ENCODE peak calls at places on chromosomes 2 and 18, in ten cellular contexts. One of them, this sample, is unnamed.
A peak's percentile ranks its signal among the peaks of the same experiment; 100 is the strongest.

GRCh38 chr18:76678248-76678647 is 144.1 kb upstream of the ZNF236 start:
- DNase-seq in occipital lobe: peak; percentile 17
- DNase-seq in stimulated activated naive CD8-positive, alpha-beta T cell treated with anti-CD3 and anti-CD28 coated beads, Interleukin-15, amount 100 ng/mL, for 72 hours: no peak
- DNase-seq in EL: no peak
- DNase-seq in fibroblast of mammary gland: no peak
- DNase-seq in stimulated activated CD8-positive, alpha-beta memory T cell treated with anti-CD3 and anti-CD28 coated beads, Interleukin-15, amount 100 ng/mL, for 1 hour: no peak
- DNase-seq in head of caudate nucleus: peak; percentile 81
- DNase-seq in vagina: no peak
- DNase-seq in RCC 7860: no peak
- DNase-seq in stimulated activated CD4-positive, alpha-beta T cell treated with anti-CD3 and anti-CD28 coated beads, Interleukin-4, amount 100 ng/mL, for 1 hour: no peak
- DNase-seq in this sample: no peak

GRCh38 chr2:55771612-55772011 is 78.0 kb upstream of the PNPT1 start:
- DNase-seq in occipital lobe: no peak
- DNase-seq in head of caudate nucleus: no peak
- DNase-seq in RCC 7860: peak; percentile 48
- DNase-seq in stimulated activated CD8-positive, alpha-beta memory T cell treated with anti-CD3 and anti-CD28 coated beads, Interleukin-15, amount 100 ng/mL, for 1 hour: no peak
- DNase-seq in EL: peak; percentile 43
- DNase-seq in stimulated activated CD4-positive, alpha-beta T cell treated with anti-CD3 and anti-CD28 coated beads, Interleukin-4, amount 100 ng/mL, for 1 hour: no peak
- DNase-seq in stimulated activated naive CD8-positive, alpha-beta T cell treated with anti-CD3 and anti-CD28 coated beads, Interleukin-15, amount 100 ng/mL, for 72 hours: no peak
- DNase-seq in fibroblast of mammary gland: peak; percentile 53
- DNase-seq in vagina: no peak
- DNase-seq in this sample: no peak

GRCh38 chr2:217941886-217942728 is 60.7 kb downstream of the TNS1 start:
- DNase-seq in head of caudate nucleus: no peak
- DNase-seq in occipital lobe: no peak
- DNase-seq in stimulated activated CD4-positive, alpha-beta T cell treated with anti-CD3 and anti-CD28 coated beads, Interleukin-4, amount 100 ng/mL, for 1 hour: no peak
- DNase-seq in vagina: no peak
- DNase-seq in stimulated activated CD8-positive, alpha-beta memory T cell treated with anti-CD3 and anti-CD28 coated beads, Interleukin-15, amount 100 ng/mL, for 1 hour: no peak
- DNase-seq in RCC 7860: no peak
- DNase-seq in stimulated activated naive CD8-positive, alpha-beta T cell treated with anti-CD3 and anti-CD28 coated beads, Interleukin-15, amount 100 ng/mL, for 72 hours: no peak
- DNase-seq in EL: no peak
- DNase-seq in fibroblast of mammary gland: no peak
- DNase-seq in this sample: no peak

GRCh38 chr2:69253893-69254292 is 133.1 kb downstream of the GFPT1 start:
- DNase-seq in RCC 7860: peak; percentile 57
- DNase-seq in stimulated activated CD4-positive, alpha-beta T cell treated with anti-CD3 and anti-CD28 coated beads, Interleukin-4, amount 100 ng/mL, for 1 hour: no peak
- DNase-seq in stimulated activated naive CD8-positive, alpha-beta T cell treated with anti-CD3 and anti-CD28 coated beads, Interleukin-15, amount 100 ng/mL, for 72 hours: no peak
- DNase-seq in occipital lobe: no peak
- DNase-seq in stimulated activated CD8-positive, alpha-beta memory T cell treated with anti-CD3 and anti-CD28 coated beads, Interleukin-15, amount 100 ng/mL, for 1 hour: no peak
- DNase-seq in fibroblast of mammary gland: peak; percentile 99
- DNase-seq in vagina: no peak
- DNase-seq in head of caudate nucleus: no peak
- DNase-seq in EL: peak; percentile 99
- DNase-seq in this sample: no peak

GRCh38 chr2:2024751-2025481 is 280.6 kb upstream of the PXDN start:
- DNase-seq in stimulated activated CD4-positive, alpha-beta T cell treated with anti-CD3 and anti-CD28 coated beads, Interleukin-4, amount 100 ng/mL, for 1 hour: no peak
- DNase-seq in stimulated activated CD8-positive, alpha-beta memory T cell treated with anti-CD3 and anti-CD28 coated beads, Interleukin-15, amount 100 ng/mL, for 1 hour: no peak
- DNase-seq in head of caudate nucleus: no peak
- DNase-seq in fibroblast of mammary gland: no peak
- DNase-seq in RCC 7860: no peak
- DNase-seq in stimulated activated naive CD8-positive, alpha-beta T cell treated with anti-CD3 and anti-CD28 coated beads, Interleukin-15, amount 100 ng/mL, for 72 hours: no peak
- DNase-seq in EL: no peak
- DNase-seq in occipital lobe: no peak
- DNase-seq in vagina: no peak
- DNase-seq in this sample: no peak

GRCh38 chr18:37266290-37266689 is 299.3 kb downstream of the CELF4 start:
- DNase-seq in EL: no peak
- DNase-seq in fibroblast of mammary gland: no peak
- DNase-seq in stimulated activated CD4-positive, alpha-beta T cell treated with anti-CD3 and anti-CD28 coated beads, Interleukin-4, amount 100 ng/mL, for 1 hour: no peak
- DNase-seq in RCC 7860: no peak
- DNase-seq in occipital lobe: no peak
- DNase-seq in stimulated activated naive CD8-positive, alpha-beta T cell treated with anti-CD3 and anti-CD28 coated beads, Interleukin-15, amount 100 ng/mL, for 72 hours: no peak
- DNase-seq in stimulated activated CD8-positive, alpha-beta memory T cell treated with anti-CD3 and anti-CD28 coated beads, Interleukin-15, amount 100 ng/mL, for 1 hour: no peak
- DNase-seq in head of caudate nucleus: no peak
- DNase-seq in vagina: no peak
- DNase-seq in this sample: peak; percentile 65

GRCh38 chr2:197708331-197708730 is 3.2 kb downstream of the MARS2 start:
- DNase-seq in EL: peak; percentile 72
- DNase-seq in vagina: no peak
- DNase-seq in RCC 7860: peak; percentile 48
- DNase-seq in stimulated activated CD4-positive, alpha-beta T cell treated with anti-CD3 and anti-CD28 coated beads, Interleukin-4, amount 100 ng/mL, for 1 hour: no peak
- DNase-seq in head of caudate nucleus: no peak
- DNase-seq in stimulated activated CD8-positive, alpha-beta memory T cell treated with anti-CD3 and anti-CD28 coated beads, Interleukin-15, amount 100 ng/mL, for 1 hour: no peak
- DNase-seq in occipital lobe: no peak
- DNase-seq in fibroblast of mammary gland: peak; percentile 82
- DNase-seq in stimulated activated naive CD8-positive, alpha-beta T cell treated with anti-CD3 and anti-CD28 coated beads, Interleukin-15, amount 100 ng/mL, for 72 hours: no peak
- DNase-seq in this sample: no peak

GRCh38 chr2:39118786-39119499 is 1.9 kb downstream of the SOS1 start:
- DNase-seq in fibroblast of mammary gland: peak; percentile 46
- DNase-seq in head of caudate nucleus: no peak
- DNase-seq in RCC 7860: no peak
- DNase-seq in stimulated activated CD4-positive, alpha-beta T cell treated with anti-CD3 and anti-CD28 coated beads, Interleukin-4, amount 100 ng/mL, for 1 hour: no peak
- DNase-seq in stimulated activated naive CD8-positive, alpha-beta T cell treated with anti-CD3 and anti-CD28 coated beads, Interleukin-15, amount 100 ng/mL, for 72 hours: no peak
- DNase-seq in occipital lobe: no peak
- DNase-seq in vagina: no peak
- DNase-seq in EL: no peak
- DNase-seq in stimulated activated CD8-positive, alpha-beta memory T cell treated with anti-CD3 and anti-CD28 coated beads, Interleukin-15, amount 100 ng/mL, for 1 hour: no peak
- DNase-seq in this sample: no peak

GRCh38 chr2:125313806-125314205 is 1288.7 kb downstream of the CNTNAP5 start:
- DNase-seq in stimulated activated CD8-positive, alpha-beta memory T cell treated with anti-CD3 and anti-CD28 coated beads, Interleukin-15, amount 100 ng/mL, for 1 hour: no peak
- DNase-seq in fibroblast of mammary gland: no peak
- DNase-seq in vagina: no peak
- DNase-seq in occipital lobe: no peak
- DNase-seq in head of caudate nucleus: no peak
- DNase-seq in EL: no peak
- DNase-seq in stimulated activated naive CD8-positive, alpha-beta T cell treated with anti-CD3 and anti-CD28 coated beads, Interleukin-15, amount 100 ng/mL, for 72 hours: no peak
- DNase-seq in stimulated activated CD4-positive, alpha-beta T cell treated with anti-CD3 and anti-CD28 coated beads, Interleukin-4, amount 100 ng/mL, for 1 hour: no peak
- DNase-seq in RCC 7860: no peak
- DNase-seq in this sample: peak; percentile 15

GRCh38 chr2:17830053-17831034 is 14.1 kb downstream of the MSGN1 start:
- DNase-seq in stimulated activated CD8-positive, alpha-beta memory T cell treated with anti-CD3 and anti-CD28 coated beads, Interleukin-15, amount 100 ng/mL, for 1 hour: no peak
- DNase-seq in fibroblast of mammary gland: peak; percentile 67
- DNase-seq in stimulated activated CD4-positive, alpha-beta T cell treated with anti-CD3 and anti-CD28 coated beads, Interleukin-4, amount 100 ng/mL, for 1 hour: peak; percentile 35
- DNase-seq in RCC 7860: peak; percentile 13
- DNase-seq in EL: peak; percentile 72
- DNase-seq in vagina: no peak
- DNase-seq in stimulated activated naive CD8-positive, alpha-beta T cell treated with anti-CD3 and anti-CD28 coated beads, Interleukin-15, amount 100 ng/mL, for 72 hours: peak; percentile 26
- DNase-seq in head of caudate nucleus: peak; percentile 65
- DNase-seq in occipital lobe: peak; percentile 47
- DNase-seq in this sample: peak; percentile 92

GRCh38 chr18:30386624-30387023 is 655.9 kb downstream of the DSC3 start:
- DNase-seq in occipital lobe: no peak
- DNase-seq in RCC 7860: no peak
- DNase-seq in EL: no peak
- DNase-seq in head of caudate nucleus: no peak
- DNase-seq in stimulated activated CD4-positive, alpha-beta T cell treated with anti-CD3 and anti-CD28 coated beads, Interleukin-4, amount 100 ng/mL, for 1 hour: no peak
- DNase-seq in fibroblast of mammary gland: no peak
- DNase-seq in vagina: no peak
- DNase-seq in stimulated activated naive CD8-positive, alpha-beta T cell treated with anti-CD3 and anti-CD28 coated beads, Interleukin-15, amount 100 ng/mL, for 72 hours: no peak
- DNase-seq in stimulated activated CD8-positive, alpha-beta memory T cell treated with anti-CD3 and anti-CD28 coated beads, Interleukin-15, amount 100 ng/mL, for 1 hour: no peak
- DNase-seq in this sample: no peak

GRCh38 chr2:10810175-10811161 is 2.1 kb downstream of the PDIA6 start:
- DNase-seq in stimulated activated naive CD8-positive, alpha-beta T cell treated with anti-CD3 and anti-CD28 coated beads, Interleukin-15, amount 100 ng/mL, for 72 hours: no peak
- DNase-seq in occipital lobe: no peak
- DNase-seq in head of caudate nucleus: no peak
- DNase-seq in EL: peak; percentile 22
- DNase-seq in RCC 7860: no peak
- DNase-seq in vagina: no peak
- DNase-seq in fibroblast of mammary gland: peak; percentile 31
- DNase-seq in stimulated activated CD4-positive, alpha-beta T cell treated with anti-CD3 and anti-CD28 coated beads, Interleukin-4, amount 100 ng/mL, for 1 hour: no peak
- DNase-seq in stimulated activated CD8-positive, alpha-beta memory T cell treated with anti-CD3 and anti-CD28 coated beads, Interleukin-15, amount 100 ng/mL, for 1 hour: no peak
- DNase-seq in this sample: no peak

GRCh38 chr18:669077-669476 is 11.6 kb downstream of the TYMS start:
- DNase-seq in head of caudate nucleus: no peak
- DNase-seq in RCC 7860: no peak
- DNase-seq in occipital lobe: no peak
- DNase-seq in EL: no peak
- DNase-seq in stimulated activated CD4-positive, alpha-beta T cell treated with anti-CD3 and anti-CD28 coated beads, Interleukin-4, amount 100 ng/mL, for 1 hour: no peak
- DNase-seq in stimulated activated CD8-positive, alpha-beta memory T cell treated with anti-CD3 and anti-CD28 coated beads, Interleukin-15, amount 100 ng/mL, for 1 hour: no peak
- DNase-seq in fibroblast of mammary gland: no peak
- DNase-seq in vagina: no peak
- DNase-seq in stimulated activated naive CD8-positive, alpha-beta T cell treated with anti-CD3 and anti-CD28 coated beads, Interleukin-15, amount 100 ng/mL, for 72 hours: no peak
- DNase-seq in this sample: no peak

This sample was measured in WTC11.